ENCODE peak calls at places on chromosomes 1 and 21, in six cellular contexts. Y is left ventricle myocardium inferior, E is retina, F is lung microvascular endothelial cell, L is substantia nigra, M is amniotic stem cell. G is an unnamed sample.

GRCh38 chr1:238537641-238538040 is 646.9 kb upstream of the ZP4 start:
- DNase-seq in Y (no peak), E (no peak), F (no peak), L (no peak), M (no peak), G (peak; percentile 4)

GRCh38 chr1:156795787-156796186 is 20.9 kb downstream of the SH2D2A start:
- DNase-seq in Y (no peak), E (no peak), F (peak; percentile 61), L (peak; percentile 56), M (no peak), G (peak; percentile 86)

GRCh38 chr1:245168921-245169320 is 14.1 kb downstream of the KIF26B start:
- DNase-seq in Y (no peak), E (no peak), F (no peak), L (no peak), M (no peak), G (no peak)

GRCh38 chr1:202240956-202241355 is 47.4 kb downstream of the LGR6 start:
- DNase-seq in Y (no peak), E (no peak), F (no peak), L (no peak), M (no peak), G (no peak)

GRCh38 chr1:203210350-203210749 is 19.1 kb downstream of the CHIT1 start:
- DNase-seq in Y (no peak), E (no peak), F (no peak), L (no peak), M (no peak), G (no peak)

GRCh38 chr1:157154940-157155514 is 16.8 kb upstream of the ETV3 start:
- DNase-seq in Y (peak; percentile 41), E (no peak), F (peak; percentile 24), L (no peak), M (no peak), G (no peak)

GRCh38 chr21:46256501-46256994 is 28.0 kb upstream of the LSS start:
- DNase-seq in Y (peak; percentile 67), E (no peak), F (no peak), L (no peak), M (no peak), G (peak; percentile 63)

GRCh38 chr1:101309334-101310221 is 72.8 kb downstream of the S1PR1 start:
- DNase-seq in Y (peak; percentile 25), E (peak; percentile 88), F (peak; percentile 79), L (peak; percentile 18), M (peak; percentile 29), G (peak; percentile 50)

GRCh38 chr1:152107984-152108898 is 7.0 kb downstream of the TCHH start:
- DNase-seq in Y (peak; percentile 23), E (peak; percentile 19), F (peak; percentile 52), L (no peak), M (no peak), G (no peak)

GRCh38 chr1:173603056-173603591 is at the start of gene SLC9C2:
- DNase-seq in Y (no peak), E (no peak), F (no peak), L (no peak), M (no peak), G (peak; percentile 2)

GRCh38 chr1:3511856-3512255 is 57.4 kb downstream of the ARHGEF16 start:
- DNase-seq in Y (no peak), E (no peak), F (no peak), L (no peak), M (no peak), G (no peak)

GRCh38 chr1:54962612-54963395 is 17.6 kb upstream of the TMEM61 start:
- DNase-seq in Y (no peak), E (no peak), F (no peak), L (no peak), M (no peak), G (no peak)

GRCh38 chr1:223216482-223217205 is 73.6 kb upstream of the TLR5 start:
- DNase-seq in Y (no peak), E (peak; percentile 31), F (no peak), L (no peak), M (no peak), G (no peak)

GRCh38 chr1:180424848-180425457 is 77.4 kb downstream of the ACBD6 start:
- DNase-seq in Y (no peak), E (peak; percentile 66), F (no peak), L (no peak), M (no peak), G (no peak)

GRCh38 chr1:162218975-162219374 is 149.5 kb downstream of the NOS1AP start:
- DNase-seq in Y (no peak), E (no peak), F (no peak), L (no peak), M (no peak), G (peak; percentile 34)

GRCh38 chr1:61853545-61853944 is 111.3 kb downstream of the PATJ start:
- DNase-seq in Y (no peak), E (no peak), F (peak; percentile 60), L (no peak), M (no peak), G (peak; percentile 22)

GRCh38 chr1:56877973-56878372 is 23.4 kb downstream of the C8A start:
- DNase-seq in Y (no peak), E (no peak), F (no peak), L (no peak), M (no peak), G (no peak)

GRCh38 chr1:39086386-39087108 is 60.4 kb downstream of the NDUFS5 start:
- DNase-seq in Y (no peak), E (no peak), F (no peak), L (no peak), M (no peak), G (no peak)

GRCh38 chr1:60727553-60727952 is 354.8 kb upstream of the NFIA start:
- DNase-seq in Y (no peak), E (no peak), F (no peak), L (no peak), M (no peak), G (no peak)

GRCh38 chr1:175267716-175268416 is 75.3 kb upstream of the KIAA0040 start:
- DNase-seq in Y (peak; percentile 75), E (no peak), F (no peak), L (no peak), M (no peak), G (peak; percentile 10)

GRCh38 chr1:240766831-240767230 is 154.9 kb upstream of the GREM2 start:
- DNase-seq in Y (no peak), E (no peak), F (no peak), L (no peak), M (no peak), G (no peak)

GRCh38 chr1:19903621-19904020 is 19.8 kb downstream of the PLA2G2E start:
- DNase-seq in Y (no peak), E (no peak), F (no peak), L (no peak), M (no peak), G (no peak)

GRCh38 chr21:25638634-25639166 is 358 bp upstream of the JAM2 start:
- DNase-seq in Y (no peak), E (peak; percentile 66), F (no peak), L (no peak), M (no peak), G (no peak)

GRCh38 chr1:235069577-235070563 is 58.8 kb downstream of the TOMM20 start:
- DNase-seq in Y (peak; percentile 55), E (no peak), F (no peak), L (no peak), M (no peak), G (no peak)

G was measured in putamen.